ENCODE peak calls at places on chromosome 2, in five cellular contexts. V is H9, B is mesenchymal stem cell, U is trophoblast cell, O is H1. C is an unnamed sample.

GRCh38 chr2:205800257-205800656 is 118.0 kb downstream of the NRP2 start:
- DNase-seq in V (no peak), B (no peak), U (no peak), O (no peak), C (no peak)

GRCh38 chr2:199431748-199432213 is 26.0 kb downstream of the SATB2 start:
- DNase-seq in V (peak; percentile 61), B (peak; percentile 56), U (no peak), O (no peak), C (no peak)

GRCh38 chr2:20656561-20656960 is 5.7 kb upstream of the HS1BP3 start:
- DNase-seq in V (no peak), B (no peak), U (no peak), O (no peak), C (no peak)

GRCh38 chr2:218193716-218194115 is 23.3 kb upstream of the ARPC2 start:
- DNase-seq in V (no peak), B (no peak), U (no peak), O (no peak), C (no peak)

GRCh38 chr2:44582363-44583008 is 220.7 kb downstream of the CAMKMT start:
- DNase-seq in V (no peak), B (no peak), U (peak; percentile 15), O (no peak), C (no peak)

GRCh38 chr2:20391951-20392699 is 41.5 kb upstream of the PUM2 start:
- DNase-seq in V (no peak), B (no peak), U (no peak), O (no peak), C (no peak)

GRCh38 chr2:105252271-105252670 is 10.7 kb downstream of the GPR45 start:
- DNase-seq in V (no peak), B (no peak), U (no peak), O (no peak), C (no peak)

GRCh38 chr2:225165052-225165451 is 122.8 kb upstream of the DOCK10 start:
- DNase-seq in V (no peak), B (peak; percentile 22), U (no peak), O (no peak), C (no peak)

GRCh38 chr2:19651466-19651865 is 250.3 kb downstream of the TTC32 start:
- DNase-seq in V (no peak), B (no peak), U (no peak), O (no peak), C (no peak)

GRCh38 chr2:179354739-179355537 is 90.3 kb upstream of the SESTD1 start:
- DNase-seq in V (no peak), B (no peak), U (no peak), O (no peak), C (no peak)

GRCh38 chr2:206368484-206368883 is 74.8 kb upstream of the ADAM23 start:
- DNase-seq in V (no peak), B (no peak), U (no peak), O (no peak), C (no peak)

GRCh38 chr2:121505005-121505404 is 25.7 kb upstream of the RNU4ATAC start:
- DNase-seq in V (no peak), B (peak; percentile 51), U (peak; percentile 74), O (no peak), C (no peak)
- H3K4ac ChIP-seq in V (no peak overlapping the region), B (no peak overlapping the region), U (no peak overlapping the region), O (no peak overlapping the region), C (no peak overlapping the region)

DNA sequence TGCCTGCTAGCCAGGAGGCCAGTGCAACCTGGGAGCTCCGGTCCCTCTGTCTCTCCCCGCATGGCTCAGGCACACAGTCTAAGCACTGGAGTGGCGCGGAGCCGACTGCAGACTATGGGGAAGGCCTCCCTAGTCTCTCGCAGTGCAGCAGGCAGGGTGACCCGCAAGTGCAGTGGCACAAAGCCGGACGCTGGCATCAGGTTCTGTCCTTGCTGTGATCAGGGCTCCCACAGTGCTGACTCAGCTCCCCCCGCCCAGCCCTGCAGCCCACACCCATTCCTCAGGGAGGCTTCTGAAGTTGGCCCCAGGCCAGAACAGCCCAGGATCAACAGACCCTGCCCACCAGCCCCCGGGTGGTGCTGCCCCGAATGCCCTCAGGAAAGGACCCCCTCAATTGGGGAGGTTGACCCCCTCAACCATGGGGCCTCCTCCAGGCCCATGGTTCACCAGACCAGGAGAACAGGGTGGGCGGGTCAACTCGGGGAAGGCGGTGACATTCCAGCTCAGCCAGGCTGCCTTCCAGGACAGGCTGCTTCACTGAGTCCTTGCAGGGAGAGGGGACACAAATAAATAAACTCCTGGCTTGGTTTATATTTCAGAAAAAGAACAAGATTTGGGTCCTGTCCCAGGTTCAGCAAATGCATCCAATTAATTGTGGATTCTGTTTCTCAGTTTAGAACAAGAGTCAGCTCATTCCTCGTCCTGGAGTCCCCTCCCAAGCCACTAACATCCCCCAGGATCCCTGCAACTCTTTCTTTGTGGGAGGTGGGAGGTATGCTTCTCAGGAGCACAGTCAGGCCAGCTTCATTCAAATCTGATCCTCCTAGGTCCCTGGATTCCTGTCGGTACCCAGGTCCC is 12.2 kb downstream of the BIN1 start:
- DNase-seq in V (no peak), B (peak; percentile 30), U (no peak), O (no peak), C (no peak)
- H2BK12ac ChIP-seq in V (no peak overlapping the region), B (no peak overlapping the region), U (no peak overlapping the region), O (peak overlapping the region; percentile 14), C (peak overlapping the region; percentile 4)

GRCh38 chr2:176085120-176085788 is 1.5 kb upstream of the EVX2 start:
- DNase-seq in V (peak; percentile 63), B (no peak), U (no peak), O (peak; percentile 64), C (no peak)
- H3K4me2 ChIP-seq in V (no peak overlapping the region), B (no peak overlapping the region), U (peak overlapping the region; percentile 35), O (peak overlapping the region; percentile 4), C (no peak overlapping the region)

GRCh38 chr2:237343993-237344392 is 70.0 kb downstream of the COL6A3 start:
- DNase-seq in V (no peak), B (no peak), U (no peak), O (no peak), C (no peak)
- H3K4ac ChIP-seq in V (no peak overlapping the region), B (no peak overlapping the region), U (no peak overlapping the region), O (no peak overlapping the region), C (no peak overlapping the region)

GRCh38 chr2:172889287-172889686 is 153.6 kb downstream of the RAPGEF4 start:
- DNase-seq in V (no peak), B (no peak), U (no peak), O (no peak), C (no peak)

GRCh38 chr2:172885996-172886395 is 150.4 kb downstream of the RAPGEF4 start:
- DNase-seq in V (no peak), B (no peak), U (no peak), O (no peak), C (no peak)

GRCh38 chr2:172887280-172887679 is 151.6 kb downstream of the RAPGEF4 start:
- DNase-seq in V (no peak), B (no peak), U (peak; percentile 61), O (no peak), C (no peak)

GRCh38 chr2:172889767-172890430 is 154.3 kb downstream of the RAPGEF4 start:
- DNase-seq in V (no peak), B (no peak), U (no peak), O (no peak), C (no peak)

GRCh38 chr2:172888704-172889103 is 153.1 kb downstream of the RAPGEF4 start:
- DNase-seq in V (no peak), B (no peak), U (no peak), O (no peak), C (no peak)
- H2BK12ac ChIP-seq in V (no peak overlapping the region), B (no peak overlapping the region), U (no peak overlapping the region), O (no peak overlapping the region), C (no peak overlapping the region)

GRCh38 chr2:209460151-209460761 is 36.4 kb downstream of the MAP2 start:
- DNase-seq in V (no peak), B (no peak), U (no peak), O (no peak), C (no peak)

GRCh38 chr2:209458018-209458979 is 34.5 kb downstream of the MAP2 start:
- DNase-seq in V (no peak), B (no peak), U (no peak), O (no peak), C (no peak)

GRCh38 chr2:209459359-209459758 is 35.5 kb downstream of the MAP2 start:
- DNase-seq in V (no peak), B (no peak), U (no peak), O (no peak), C (no peak)

GRCh38 chr2:209463835-209464234 is 40.0 kb downstream of the MAP2 start:
- DNase-seq in V (no peak), B (no peak), U (no peak), O (no peak), C (no peak)

DNA sequence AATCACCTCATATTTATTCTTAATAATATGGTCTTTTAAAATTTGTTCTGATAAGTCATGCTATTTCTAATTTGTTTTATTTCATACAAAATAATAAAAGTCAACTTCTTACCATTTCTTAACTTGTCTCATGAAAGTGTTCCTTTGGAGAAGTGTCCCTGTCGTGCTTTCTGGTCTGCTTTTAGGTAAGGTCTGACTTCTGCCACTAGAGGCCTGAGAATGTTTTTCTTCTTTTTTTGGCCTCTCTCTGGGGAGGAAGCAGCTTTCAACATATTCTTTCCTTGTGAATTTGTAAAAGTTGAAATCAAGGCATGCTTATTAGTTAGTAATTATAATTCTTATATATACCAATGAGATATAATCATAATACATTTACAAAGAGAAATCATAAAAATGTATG is 39.4 kb downstream of the MAP2 start:
- DNase-seq in V (no peak), B (no peak), U (no peak), O (no peak), C (no peak)
- H3K4me2 ChIP-seq in V (no peak overlapping the region), B (no peak overlapping the region), U (no peak overlapping the region), O (no peak overlapping the region), C (no peak overlapping the region)

GRCh38 chr2:217066510-217067270 is 206.8 kb upstream of the TNP1 start:
- DNase-seq in V (no peak), B (peak; percentile 71), U (no peak), O (no peak), C (no peak)
- H3K4ac ChIP-seq in V (no peak overlapping the region), B (peak overlapping the region; percentile 99), U (no peak overlapping the region), O (no peak overlapping the region), C (no peak overlapping the region)

GRCh38 chr2:65434592-65435241 is 2.3 kb upstream of the SPRED2 start:
- DNase-seq in V (no peak), B (no peak), U (no peak), O (no peak), C (no peak)
- H2BK12ac ChIP-seq in V (no peak overlapping the region), B (peak overlapping the region; percentile 38), U (no peak overlapping the region), O (peak overlapping the region; percentile 13), C (no peak overlapping the region)